ENCODE peak calls at places on chromosomes 4 and X, in four cellular contexts. One of them, this sample, is unnamed. For H3K4me1, the result is how much of the 10 kb centered on the place peaks cover.

GRCh38 chr4:78747328-78747946 is 28.7 kb upstream of the BMP2K start:
- DNase-seq in right lobe of liver: no peak
- DNase-seq in A673: no peak
- DNase-seq in uterus: no peak
- DNase-seq in this sample: no peak

GRCh38 chrX:11374570-11374969 is 81.4 kb downstream of the AMELX start:
- DNase-seq in right lobe of liver: no peak
- DNase-seq in A673: no peak
- DNase-seq in uterus: no peak
- DNase-seq in this sample: no peak

GRCh38 chr4:71235321-71236206 is 103.3 kb upstream of the SLC4A4 start:
- DNase-seq in A673: peak
- DNase-seq in right lobe of liver: no peak
- DNase-seq in uterus: no peak
- DNase-seq in this sample: no peak

GRCh38 chr4:138611721-138612120 is 369.6 kb upstream of the SLC7A11 start:
- DNase-seq in A673: no peak
- DNase-seq in right lobe of liver: no peak
- DNase-seq in uterus: no peak
- DNase-seq in this sample: no peak

GRCh38 chr4:17009871-17010367 is 111.5 kb upstream of the LDB2 start:
- DNase-seq in right lobe of liver: no peak
- DNase-seq in A673: no peak
- DNase-seq in uterus: no peak
- DNase-seq in this sample: peak

GRCh38 chr4:61192392-61192791 is 7.7 kb upstream of the ADGRL3 start:
- DNase-seq in A673: no peak
- DNase-seq in uterus: no peak
- DNase-seq in right lobe of liver: no peak
- DNase-seq in this sample: no peak

GRCh38 chrX:23907106-23907495 is 637 bp downstream of the APOO start:
- DNase-seq in uterus: no peak
- DNase-seq in A673: no peak
- DNase-seq in right lobe of liver: no peak
- DNase-seq in this sample: no peak

GRCh38 chr4:111991797-111992196 is 153.5 kb upstream of the FAM241A start:
- DNase-seq in right lobe of liver: no peak
- DNase-seq in uterus: peak
- DNase-seq in A673: peak
- DNase-seq in this sample: no peak

GRCh38 chrX:117972681-117973080 is 143.9 kb downstream of the KLHL13 start:
- DNase-seq in right lobe of liver: no peak
- DNase-seq in A673: peak
- DNase-seq in uterus: no peak
- DNase-seq in this sample: no peak

GRCh38 chrX:43456056-43456455 is 200.0 kb upstream of the MAOA start:
- DNase-seq in A673: peak
- DNase-seq in right lobe of liver: no peak
- DNase-seq in uterus: no peak
- DNase-seq in this sample: no peak

GRCh38 chrX:110402091-110402854 is 43.6 kb downstream of the RTL9 start:
- DNase-seq in A673: no peak
- DNase-seq in uterus: peak
- DNase-seq in right lobe of liver: no peak
- DNase-seq in this sample: peak

GRCh38 chr4:80492761-80493160 is 157.2 kb downstream of the CFAP299 start:
- DNase-seq in uterus: no peak
- DNase-seq in A673: no peak
- DNase-seq in right lobe of liver: no peak
- DNase-seq in this sample: no peak

GRCh38 chrX:35726176-35726575 is 72.0 kb upstream of the MAGEB16 start:
- DNase-seq in uterus: no peak
- DNase-seq in right lobe of liver: no peak
- DNase-seq in A673: peak
- DNase-seq in this sample: no peak

GRCh38 chrX:16087081-16087480 is 36.3 kb upstream of the GRPR start:
- DNase-seq in right lobe of liver: no peak
- DNase-seq in uterus: no peak
- DNase-seq in A673: peak
- DNase-seq in this sample: no peak

GRCh38 chrX:28850955-28851354 is 263.7 kb downstream of the IL1RAPL1 start:
- DNase-seq in A673: no peak
- DNase-seq in uterus: no peak
- DNase-seq in right lobe of liver: no peak
- DNase-seq in this sample: no peak

GRCh38 chr4:182019148-182019652 is 224.0 kb upstream of the TENM3 start:
- DNase-seq in A673: no peak
- DNase-seq in right lobe of liver: no peak
- DNase-seq in uterus: no peak
- DNase-seq in this sample: no peak

GRCh38 chr4:5923306-5923830 is 30.5 kb upstream of the CRMP1 start:
- DNase-seq in uterus: no peak
- DNase-seq in A673: no peak
- DNase-seq in right lobe of liver: no peak
- DNase-seq in this sample: no peak

GRCh38 chr4:133270021-133270570 is 121.0 kb downstream of the PCDH10 start:
- DNase-seq in uterus: no peak
- DNase-seq in right lobe of liver: no peak
- DNase-seq in A673: no peak
- DNase-seq in this sample: no peak

GRCh38 chr4:102466298-102466697 is 34.9 kb upstream of the NFKB1 start:
- DNase-seq in right lobe of liver: no peak
- DNase-seq in A673: peak
- DNase-seq in uterus: no peak
- DNase-seq in this sample: no peak

GRCh38 chr4:60683953-60684352 is 516.2 kb upstream of the ADGRL3 start:
- DNase-seq in right lobe of liver: no peak
- DNase-seq in uterus: no peak
- DNase-seq in A673: no peak
- DNase-seq in this sample: no peak

GRCh38 chr4:71729856-71730255 is 54.0 kb downstream of the GC start:
- DNase-seq in right lobe of liver: no peak
- DNase-seq in A673: no peak
- DNase-seq in uterus: no peak
- DNase-seq in this sample: no peak

GRCh38 chr4:22607382-22607781 is 85.4 kb upstream of the GBA3 start:
- DNase-seq in A673: peak
- DNase-seq in uterus: peak
- DNase-seq in right lobe of liver: peak
- DNase-seq in this sample: no peak

GRCh38 chrX:134144231-134144630 is 92.8 kb upstream of the CCDC160 start:
- DNase-seq in uterus: no peak
- DNase-seq in A673: peak
- DNase-seq in right lobe of liver: no peak
- DNase-seq in this sample: no peak

GRCh38 chr4:86380176-86380724 is 20.4 kb upstream of the MAPK10 start:
- DNase-seq in A673: no peak
- DNase-seq in uterus: no peak
- DNase-seq in right lobe of liver: no peak
- DNase-seq in this sample: no peak

GRCh38 chr4:84967292-84967651 is 782 bp upstream of the WDFY3 start:
- DNase-seq in right lobe of liver: no peak
- DNase-seq in A673: no peak
- DNase-seq in uterus: peak
- DNase-seq in this sample: no peak

GRCh38 chrX:103483720-103484119 is 35.6 kb downstream of the RAB40A start:
- DNase-seq in right lobe of liver: no peak
- DNase-seq in uterus: no peak
- DNase-seq in A673: no peak
- DNase-seq in this sample: no peak

GRCh38 chr4:20203508-20203907 is 48.2 kb upstream of the SLIT2 start:
- DNase-seq in uterus: no peak
- DNase-seq in right lobe of liver: no peak
- DNase-seq in A673: peak
- DNase-seq in this sample: no peak
- TF ChIP-seq CTCF in uterus: no peak
- TF ChIP-seq CTCF in right lobe of liver: no peak
- TF ChIP-seq CTCF in A673: no peak
- TF ChIP-seq CTCF in this sample: no peak

GRCh38 chrX:131826572-131826971 is 196.5 kb upstream of the STK26 start:
- DNase-seq in A673: no peak
- DNase-seq in uterus: no peak
- DNase-seq in right lobe of liver: no peak
- DNase-seq in this sample: no peak

GRCh38 chrX:131827935-131828334 is 195.2 kb upstream of the STK26 start:
- DNase-seq in A673: peak
- DNase-seq in right lobe of liver: no peak
- DNase-seq in uterus: no peak
- DNase-seq in this sample: no peak

GRCh38 chrX:131831185-131831520 is 191.9 kb upstream of the STK26 start:
- DNase-seq in A673: no peak
- DNase-seq in uterus: no peak
- DNase-seq in right lobe of liver: no peak
- DNase-seq in this sample: no peak

GRCh38 chrX:131830400-131831184 is 192.5 kb upstream of the STK26 start:
- DNase-seq in A673: peak
- DNase-seq in right lobe of liver: peak
- DNase-seq in uterus: peak
- DNase-seq in this sample: peak

GRCh38 chrX:131828482-131828881 is 194.6 kb upstream of the STK26 start:
- DNase-seq in right lobe of liver: no peak
- DNase-seq in uterus: no peak
- DNase-seq in A673: no peak
- DNase-seq in this sample: no peak
- H3K27ac ChIP-seq in right lobe of liver: no peak
- H3K27ac ChIP-seq in uterus: no peak
- H3K27ac ChIP-seq in A673: peak
- H3K27ac ChIP-seq in this sample: no peak

GRCh38 chrX:73289039-73289438 is 74.4 kb upstream of the NAP1L2 start:
- DNase-seq in right lobe of liver: no peak
- DNase-seq in A673: no peak
- DNase-seq in uterus: no peak
- DNase-seq in this sample: no peak
- H3K4me1 ChIP-seq in right lobe of liver: under half
- H3K4me1 ChIP-seq in A673: under half
- H3K4me1 ChIP-seq in uterus: under half
- H3K4me1 ChIP-seq in this sample: under half

GRCh38 chrX:48697182-48697727 is 721 bp downstream of the SUV39H1 start:
- DNase-seq in A673: no peak
- DNase-seq in uterus: no peak
- DNase-seq in right lobe of liver: no peak
- DNase-seq in this sample: no peak

GRCh38 chrX:48696301-48697181 is at the start of gene SUV39H1:
- DNase-seq in uterus: peak
- DNase-seq in right lobe of liver: peak
- DNase-seq in A673: peak
- DNase-seq in this sample: peak

GRCh38 chrX:48695925-48696300 is 621 bp upstream of the SUV39H1 start:
- DNase-seq in uterus: no peak
- DNase-seq in right lobe of liver: no peak
- DNase-seq in A673: no peak
- DNase-seq in this sample: no peak

GRCh38 chrX:48700246-48700645 is 3.7 kb downstream of the SUV39H1 start:
- DNase-seq in uterus: no peak
- DNase-seq in A673: no peak
- DNase-seq in right lobe of liver: no peak
- DNase-seq in this sample: no peak

GRCh38 chrX:48698306-48698705 is 1.8 kb downstream of the SUV39H1 start:
- DNase-seq in A673: no peak
- DNase-seq in right lobe of liver: no peak
- DNase-seq in uterus: no peak
- DNase-seq in this sample: no peak
- TF ChIP-seq CTCF in A673: no peak
- TF ChIP-seq CTCF in right lobe of liver: no peak
- TF ChIP-seq CTCF in uterus: no peak
- TF ChIP-seq CTCF in this sample: no peak

GRCh38 chr4:57081651-57082349 is 28.4 kb downstream of the IGFBP7 start:
- DNase-seq in right lobe of liver: no peak
- DNase-seq in uterus: no peak
- DNase-seq in A673: peak
- DNase-seq in this sample: no peak
- H3K27ac ChIP-seq in right lobe of liver: peak
- H3K27ac ChIP-seq in uterus: peak
- H3K27ac ChIP-seq in A673: no peak
- H3K27ac ChIP-seq in this sample: peak

GRCh38 chr4:54230479-54231418 is 1.7 kb downstream of the PDGFRA start:
- DNase-seq in right lobe of liver: peak
- DNase-seq in uterus: peak
- DNase-seq in A673: no peak
- DNase-seq in this sample: peak
- H3K4me1 ChIP-seq in right lobe of liver: half or more
- H3K4me1 ChIP-seq in uterus: under half
- H3K4me1 ChIP-seq in A673: under half
- H3K4me1 ChIP-seq in this sample: half or more

DNA sequence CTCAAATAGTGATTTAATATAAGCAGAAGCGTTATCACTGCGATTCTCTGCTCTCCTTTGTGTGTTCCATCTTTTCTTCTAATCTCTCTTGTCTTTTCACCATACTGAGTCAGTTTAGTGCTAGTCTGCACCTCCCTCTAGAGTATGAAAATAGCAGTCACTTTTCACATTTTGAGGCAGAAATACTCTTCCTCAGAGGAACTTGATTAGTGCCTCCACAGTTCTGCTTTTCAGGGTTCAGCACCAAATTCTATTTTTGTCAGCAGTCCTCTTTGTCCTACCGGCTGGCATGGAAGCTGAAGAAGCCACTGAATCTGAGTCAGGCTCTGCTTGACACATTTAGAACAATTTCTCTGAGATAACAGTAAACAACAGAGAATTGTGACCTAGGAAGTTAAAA is 49.7 kb upstream of the ANKRD17 start:
- DNase-seq in uterus: no peak
- DNase-seq in A673: no peak
- DNase-seq in right lobe of liver: no peak
- DNase-seq in this sample: no peak
- TF ChIP-seq CTCF in uterus: no peak
- TF ChIP-seq CTCF in A673: no peak
- TF ChIP-seq CTCF in right lobe of liver: peak
- TF ChIP-seq CTCF in this sample: peak

GRCh38 chrX:140163376-140164159 is 198.2 kb upstream of the CXorf66 start:
- DNase-seq in A673: peak
- DNase-seq in right lobe of liver: no peak
- DNase-seq in uterus: no peak
- DNase-seq in this sample: no peak

GRCh38 chrX:140164383-140164782 is 199.1 kb upstream of the CXorf66 start:
- DNase-seq in uterus: no peak
- DNase-seq in right lobe of liver: no peak
- DNase-seq in A673: no peak
- DNase-seq in this sample: no peak

DNA sequence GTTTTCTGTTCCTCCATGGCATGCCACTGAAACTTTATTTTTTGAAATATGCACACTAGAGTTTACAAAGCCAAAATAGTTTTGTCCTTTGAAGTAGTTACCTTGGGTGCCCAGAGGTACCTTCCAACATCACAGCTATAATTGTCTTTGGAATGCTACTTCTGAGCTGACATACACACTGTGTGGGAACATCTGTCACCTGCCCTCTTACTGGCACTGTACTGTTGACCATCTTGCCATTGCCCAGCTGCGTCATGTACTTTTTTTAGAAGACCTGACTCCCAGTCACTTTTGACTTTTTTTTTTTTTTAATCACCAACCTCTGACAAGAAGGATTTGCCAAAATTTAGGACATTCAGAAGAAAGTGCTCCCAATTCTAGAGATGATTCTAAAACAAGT is 200.5 kb upstream of the CXorf66 start:
- DNase-seq in uterus: no peak
- DNase-seq in A673: no peak
- DNase-seq in right lobe of liver: no peak
- DNase-seq in this sample: no peak
- H3K27ac ChIP-seq in uterus: no peak
- H3K27ac ChIP-seq in A673: no peak
- H3K27ac ChIP-seq in right lobe of liver: no peak
- H3K27ac ChIP-seq in this sample: no peak